ENCODE peak calls at places on chromosomes 13 and 19, in eight cellular contexts. Z, X, L, N, Y, P, E and H are unnamed samples.

GRCh38 chr13:113786262-113786841 is 27.3 kb downstream of the TMEM255B start:
- DNase-seq in Z (peak), X (no peak), L (no peak), N (no peak), Y (peak), P (no peak), E (no peak), H (no peak)

GRCh38 chr13:50370303-50370950 is 355.2 kb downstream of the KCNRG start:
- DNase-seq in Z (no peak), X (no peak), L (no peak), N (no peak), Y (no peak), P (no peak), E (no peak), H (no peak)

GRCh38 chr13:114128624-114129522 is 3.5 kb downstream of the RASA3 start:
- DNase-seq in Z (peak), X (peak), L (peak), N (peak), Y (no peak), P (peak), E (peak), H (peak)

GRCh38 chr13:47000166-47000565 is 103.3 kb upstream of the HTR2A start:
- DNase-seq in Z (peak), X (no peak), L (no peak), N (no peak), Y (peak), P (no peak), E (no peak), H (no peak)

GRCh38 chr19:1318678-1319471 is 33.2 kb downstream of the EFNA2 start:
- DNase-seq in Z (no peak), X (no peak), L (no peak), N (no peak), Y (no peak), P (no peak), E (no peak), H (no peak)

GRCh38 chr13:48571121-48571901 is 38.4 kb upstream of the RCBTB2 start:
- DNase-seq in Z (peak), X (no peak), L (no peak), N (no peak), Y (no peak), P (no peak), E (no peak), H (peak)

GRCh38 chr19:7368456-7368855 is 19.7 kb downstream of the ARHGEF18 start:
- DNase-seq in Z (no peak), X (no peak), L (no peak), N (no peak), Y (no peak), P (no peak), E (no peak), H (no peak)

GRCh38 chr19:56314584-56315075 is at the start of gene ZSCAN5A:
- DNase-seq in Z (peak), X (peak), L (peak), N (peak), Y (peak), P (peak), E (peak), H (peak)

GRCh38 chr13:37295046-37295445 is 189.6 kb upstream of the CSNK1A1L start:
- DNase-seq in Z (peak), X (no peak), L (no peak), N (no peak), Y (peak), P (no peak), E (no peak), H (no peak)